ENCODE peak calls at places on chromosomes 16 and 17, in five cellular contexts. Y is esophagus muscularis mucosa, I is T-helper 17 cell, F is T-cell, H is activated T-helper 1 cell treated with Interleukin-2 at 50 U/mL for 16 hours. U is an unnamed sample.

GRCh38 chr17:28076138-28076537 is 33.7 kb downstream of the NLK start:
- DNase-seq in Y (no peak), I (no peak), F (no peak), H (no peak), U (no peak)

GRCh38 chr16:21277927-21278706 is at the start of gene CRYM:
- DNase-seq in Y (peak), I (no peak), F (peak), H (no peak), U (peak)

GRCh38 chr17:78737332-78737731 is 44.7 kb downstream of the CYTH1 start:
- DNase-seq in Y (no peak), I (no peak), F (no peak), H (no peak), U (peak)

GRCh38 chr17:66190738-66191606 is 961 bp downstream of the CEP112 start:
- DNase-seq in Y (no peak), I (no peak), F (no peak), H (no peak), U (no peak)

GRCh38 chr16:81651758-81652718 is 127.1 kb upstream of the PLCG2 start:
- DNase-seq in Y (no peak), I (no peak), F (no peak), H (no peak), U (no peak)

GRCh38 chr17:43068570-43069367 is 43.7 kb downstream of the RND2 start:
- DNase-seq in Y (no peak), I (no peak), F (no peak), H (no peak), U (no peak)

GRCh38 chr17:19014628-19015215 is 10.2 kb upstream of the FAM83G start:
- DNase-seq in Y (no peak), I (no peak), F (no peak), H (no peak), U (no peak)

GRCh38 chr16:53099318-53100130 is 44.7 kb downstream of the CHD9 start:
- DNase-seq in Y (peak), I (peak), F (peak), H (peak), U (peak)

GRCh38 chr16:82433042-82433441 is 193.7 kb upstream of the CDH13 start:
- DNase-seq in Y (no peak), I (no peak), F (no peak), H (no peak), U (no peak)

GRCh38 chr17:72370819-72371218 is 250.0 kb downstream of the SOX9 start:
- DNase-seq in Y (no peak), I (no peak), F (no peak), H (no peak), U (peak)

GRCh38 chr16:60259956-60260355 is 1525.8 kb upstream of the GOT2 start:
- DNase-seq in Y (no peak), I (no peak), F (no peak), H (no peak), U (no peak)

GRCh38 chr17:8504460-8505207 is 69.0 kb downstream of the NDEL1 start:
- DNase-seq in Y (no peak), I (no peak), F (no peak), H (no peak), U (no peak)

GRCh38 chr17:34820922-34821321 is 140.3 kb downstream of the CCT6B start:
- DNase-seq in Y (no peak), I (no peak), F (no peak), H (no peak), U (no peak)

GRCh38 chr17:80870401-80870800 is 121.2 kb upstream of the CHMP6 start:
- DNase-seq in Y (no peak), I (no peak), F (no peak), H (no peak), U (no peak)

GRCh38 chr17:29150191-29150590 is 30.0 kb downstream of the MYO18A start:
- DNase-seq in Y (no peak), I (no peak), F (no peak), H (no peak), U (no peak)

GRCh38 chr16:51407921-51408320 is 256.9 kb upstream of the SALL1 start:
- DNase-seq in Y (no peak), I (no peak), F (no peak), H (no peak), U (no peak)

GRCh38 chr16:46573008-46573833 is 48.0 kb downstream of the SHCBP1 start:
- DNase-seq in Y (no peak), I (no peak), F (no peak), H (no peak), U (peak)

GRCh38 chr17:6109541-6109940 is 39.4 kb downstream of the WSCD1 start:
- DNase-seq in Y (no peak), I (no peak), F (no peak), H (no peak), U (no peak)

GRCh38 chr16:4703906-4704305 is 10.5 kb downstream of the NUDT16L1 start:
- DNase-seq in Y (no peak), I (no peak), F (no peak), H (no peak), U (no peak)

GRCh38 chr17:42673885-42674754 is 2.7 kb downstream of the PLEKHH3 start:
- DNase-seq in Y (no peak), I (no peak), F (no peak), H (no peak), U (no peak)

GRCh38 chr16:29899516-29900101 is at the start of gene SEZ6L2:
- DNase-seq in Y (no peak), I (no peak), F (no peak), H (no peak), U (peak)

GRCh38 chr16:52928955-52929354 is 123.7 kb downstream of the CHD9NB start:
- DNase-seq in Y (no peak), I (no peak), F (no peak), H (no peak), U (no peak)

GRCh38 chr17:57407287-57408063 is 151.2 kb downstream of the MSI2 start:
- DNase-seq in Y (no peak), I (no peak), F (no peak), H (no peak), U (peak)

GRCh38 chr17:33039874-33040273 is 48.2 kb downstream of the SPACA3 start:
- DNase-seq in Y (no peak), I (no peak), F (no peak), H (no peak), U (no peak)

GRCh38 chr17:5297245-5297644 is 15.2 kb downstream of the RABEP1 start:
- DNase-seq in Y (no peak), I (no peak), F (no peak), H (no peak), U (no peak)

GRCh38 chr17:74212262-74212912 is 984 bp upstream of the TTYH2 start:
- DNase-seq in Y (no peak), I (peak), F (no peak), H (no peak), U (no peak)

GRCh38 chr17:42578282-42578869 is 847 bp upstream of the PSMC3IP start:
- DNase-seq in Y (peak), I (peak), F (peak), H (peak), U (peak)

GRCh38 chr16:28821874-28822519 is 802 bp upstream of the ATXN2L start:
- DNase-seq in Y (no peak), I (no peak), F (no peak), H (no peak), U (no peak)

GRCh38 chr16:54286067-54286329 is 589 bp downstream of the IRX3 start:
- DNase-seq in Y (no peak), I (no peak), F (no peak), H (no peak), U (no peak)

GRCh38 chr17:78205124-78205775 is 8.8 kb upstream of the BIRC5 start:
- DNase-seq in Y (no peak), I (no peak), F (no peak), H (no peak), U (no peak)

GRCh38 chr16:27428035-27428785 is 26.2 kb downstream of the IL21R start:
- DNase-seq in Y (peak), I (no peak), F (no peak), H (no peak), U (no peak)

GRCh38 chr17:62919388-62919787 is 46.6 kb upstream of the TANC2 start:
- DNase-seq in Y (no peak), I (no peak), F (no peak), H (no peak), U (no peak)

GRCh38 chr17:62995377-62995885 is 29.4 kb downstream of the TANC2 start:
- DNase-seq in Y (no peak), I (no peak), F (no peak), H (no peak), U (peak)

GRCh38 chr17:20276430-20276829 is 190.9 kb downstream of the LGALS9B start:
- DNase-seq in Y (no peak), I (no peak), F (no peak), H (no peak), U (no peak)

GRCh38 chr16:88941933-88942909 is 34.8 kb downstream of the CBFA2T3 start:
- DNase-seq in Y (no peak), I (peak), F (no peak), H (peak), U (no peak)

GRCh38 chr17:73952136-73952497 is 251.4 kb upstream of the RPL38 start:
- DNase-seq in Y (no peak), I (no peak), F (no peak), H (no peak), U (no peak)

GRCh38 chr16:72256398-72257048 is 84.6 kb upstream of the PMFBP1 start:
- DNase-seq in Y (no peak), I (no peak), F (no peak), H (no peak), U (no peak)

GRCh38 chr17:36889955-36890354 is 47.3 kb upstream of the LHX1 start:
- DNase-seq in Y (no peak), I (no peak), F (no peak), H (no peak), U (no peak)

GRCh38 chr17:82583720-82584234 is 64.2 kb downstream of the FOXK2 start:
- DNase-seq in Y (no peak), I (no peak), F (no peak), H (peak), U (no peak)